ENCODE peak calls at places on chromosomes 7 and 10, in four cellular contexts. P is K562, Z is HepG2, U is GM12878. F is an unnamed sample.

GRCh38 chr7:128904381-128905197 is 5.9 kb downstream of the KCP start:
- DNase-seq in U (peak; percentile 35), Z (peak; percentile 52), P (peak; percentile 78), F (peak; percentile 87)

GRCh38 chr7:112009081-112009480 is 197.1 kb downstream of the DOCK4 start:
- DNase-seq in U (no peak), Z (peak; percentile 43), P (no peak), F (no peak)

GRCh38 chr7:101586971-101587370 is 42.1 kb downstream of the MYL10 start:
- DNase-seq in Z (no peak), U (no peak), P (no peak), F (no peak)

GRCh38 chr7:91325731-91326130 is 61.5 kb downstream of the FZD1 start:
- DNase-seq in Z (no peak), P (no peak), U (no peak), F (no peak)

GRCh38 chr10:110717830-110718595 is 73.9 kb downstream of the RBM20 start:
- DNase-seq in P (peak; percentile 45), Z (no peak), U (no peak), F (no peak)

GRCh38 chr7:47771301-47771989 is 176.8 kb downstream of the PKD1L1 start:
- DNase-seq in U (no peak), P (no peak), Z (no peak), F (no peak)

GRCh38 chr10:43708256-43708655 is 59.6 kb upstream of the ZNF32 start:
- DNase-seq in Z (no peak), U (no peak), P (no peak), F (no peak)

GRCh38 chr7:50812847-50813475 is 30.3 kb upstream of the GRB10 start:
- DNase-seq in P (peak; percentile 64), U (no peak), Z (peak; percentile 28), F (peak; percentile 13)

GRCh38 chr10:110523736-110524135 is 26.0 kb downstream of the DUSP5 start:
- DNase-seq in P (no peak), Z (no peak), U (no peak), F (no peak)

GRCh38 chr7:100825760-100826545 is 1.4 kb downstream of the EPHB4 start:
- DNase-seq in P (peak; percentile 86), Z (peak; percentile 57), U (no peak), F (peak; percentile 56)

GRCh38 chr10:68208424-68209042 is 23.4 kb downstream of the ATOH7 start:
- DNase-seq in U (peak; percentile 20), P (peak; percentile 62), Z (peak; percentile 72), F (peak; percentile 96)

GRCh38 chr10:132336064-132336746 is 4.2 kb downstream of the LRRC27 start:
- DNase-seq in U (no peak), P (no peak), Z (peak; percentile 39), F (no peak)

GRCh38 chr10:110206988-110207804 is at the start of gene MXI1:
- DNase-seq in P (peak; percentile 84), Z (peak; percentile 44), U (no peak), F (peak; percentile 90)

GRCh38 chr7:83415840-83416239 is 233.1 kb downstream of the SEMA3E start:
- DNase-seq in P (no peak), Z (no peak), U (no peak), F (peak; percentile 71)

GRCh38 chr7:107044347-107045194 is at the start of gene PRKAR2B:
- DNase-seq in Z (peak; percentile 32), P (peak; percentile 98), U (no peak), F (peak; percentile 90)

GRCh38 chr10:97866524-97867219 is 17.0 kb downstream of the GOLGA7B start:
- DNase-seq in P (no peak), U (no peak), Z (no peak), F (peak; percentile 38)

GRCh38 chr10:71623098-71623985 is 96.2 kb downstream of the C10orf105 start:
- DNase-seq in Z (no peak), U (no peak), P (peak; percentile 84), F (peak; percentile 70)

GRCh38 chr10:76942556-76943416 is 694.8 kb downstream of the KCNMA1 start:
- DNase-seq in U (no peak), P (no peak), Z (no peak), F (no peak)

GRCh38 chr7:28960071-28960840 is 2.1 kb upstream of the TRIL start:
- DNase-seq in Z (no peak), U (no peak), P (no peak), F (no peak)

GRCh38 chr10:35192645-35193249 is 66.1 kb downstream of the CREM start:
- DNase-seq in U (no peak), P (no peak), Z (no peak), F (no peak)

GRCh38 chr7:697259-697615 is 29.3 kb upstream of the DNAAF5 start:
- DNase-seq in U (no peak), Z (no peak), P (no peak), F (no peak)

GRCh38 chr10:130193493-130194193 is 57.5 kb downstream of the GLRX3 start:
- DNase-seq in P (no peak), Z (no peak), U (no peak), F (no peak)

GRCh38 chr7:18762189-18762588 is 266.6 kb downstream of the HDAC9 start:
- DNase-seq in Z (no peak), U (no peak), P (no peak), F (no peak)

GRCh38 chr7:57305192-57305748 is 144.7 kb upstream of the ZNF716 start:
- DNase-seq in Z (no peak), P (peak; percentile 4), U (no peak), F (peak; percentile 0)

GRCh38 chr7:23474829-23475578 is 4.7 kb upstream of the IGF2BP3 start:
- DNase-seq in U (no peak), Z (no peak), P (no peak), F (no peak)

GRCh38 chr10:13776861-13777301 is 190.1 kb downstream of the PRPF18 start:
- DNase-seq in P (no peak), Z (no peak), U (no peak), F (no peak)

GRCh38 chr10:112716924-112717348 is 233.1 kb upstream of the TCF7L2 start:
- DNase-seq in Z (peak; percentile 96), P (no peak), U (no peak), F (no peak)

GRCh38 chr7:134362587-134363483 is 46.1 kb upstream of the SLC35B4 start:
- DNase-seq in P (peak; percentile 29), Z (no peak), U (no peak), F (no peak)

GRCh38 chr10:72009430-72010081 is 45.4 kb downstream of the CHST3 start:
- DNase-seq in P (no peak), U (no peak), Z (no peak), F (peak; percentile 53)

GRCh38 chr7:87548123-87548919 is 52.4 kb downstream of the ABCB1 start:
- DNase-seq in U (no peak), P (no peak), Z (peak; percentile 90), F (no peak)

GRCh38 chr10:69800109-69800508 is 1.6 kb upstream of the COL13A1 start:
- DNase-seq in U (no peak), P (peak; percentile 57), Z (peak; percentile 65), F (peak; percentile 93)

GRCh38 chr7:66326501-66327180 is 121.5 kb downstream of the TPST1 start:
- DNase-seq in Z (no peak), U (no peak), P (no peak), F (no peak)

GRCh38 chr7:98191668-98192431 is 19.4 kb upstream of the BHLHA15 start:
- DNase-seq in Z (no peak), P (no peak), U (no peak), F (no peak)

GRCh38 chr7:98185101-98185500 is 26.1 kb upstream of the BHLHA15 start:
- DNase-seq in P (no peak), Z (no peak), U (no peak), F (no peak)

GRCh38 chr7:98187138-98187502 is 24.1 kb upstream of the BHLHA15 start:
- DNase-seq in Z (no peak), P (no peak), U (no peak), F (no peak)

GRCh38 chr7:98189559-98189958 is 21.7 kb upstream of the BHLHA15 start:
- DNase-seq in U (no peak), P (no peak), Z (no peak), F (no peak)

GRCh38 chr7:98186452-98187137 is 24.6 kb upstream of the BHLHA15 start:
- DNase-seq in U (no peak), Z (no peak), P (peak; percentile 18), F (no peak)
- TF ChIP-seq CREB1 in U (no peak), Z (no peak), P (no peak), F (no peak)

GRCh38 chr7:98772242-98772603 is 97.6 kb downstream of the TMEM130 start:
- DNase-seq in P (no peak), U (peak; percentile 71), Z (no peak), F (peak; percentile 28)

GRCh38 chr7:98777051-98777450 is 92.8 kb downstream of the TMEM130 start:
- DNase-seq in U (no peak), Z (no peak), P (no peak), F (no peak)

GRCh38 chr7:98774893-98775292 is 94.9 kb downstream of the TMEM130 start:
- DNase-seq in U (no peak), P (no peak), Z (no peak), F (no peak)

GRCh38 chr7:98771519-98772241 is 98.1 kb downstream of the TMEM130 start:
- DNase-seq in U (peak; percentile 35), Z (peak; percentile 42), P (no peak), F (peak; percentile 74)
- H3K4me2 ChIP-seq in U (peak overlapping the region; percentile 75), Z (peak overlapping the region; percentile 67), P (no peak overlapping the region), F (peak overlapping the region; percentile 75)

DNA sequence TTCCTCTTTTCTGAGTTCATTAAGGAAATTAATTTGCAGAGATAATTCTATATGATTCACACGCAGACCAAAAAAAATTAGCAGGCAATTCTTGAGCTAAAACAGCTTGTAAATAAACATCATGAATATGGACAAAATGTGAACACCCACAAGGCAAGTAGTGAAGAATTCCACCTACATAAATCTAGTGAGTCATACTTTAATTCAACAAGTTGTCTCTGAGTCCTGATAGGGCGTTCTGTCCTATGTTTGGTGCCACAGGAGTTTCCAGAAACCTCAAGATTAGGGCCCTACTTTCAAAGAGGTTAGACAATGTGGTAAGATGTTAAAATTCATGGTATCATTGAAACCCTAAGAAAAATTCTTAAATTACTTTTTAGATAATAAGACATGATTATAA is 122.3 kb downstream of the SGMS1 start:
- DNase-seq in U (no peak), Z (peak; percentile 7), P (peak; percentile 27), F (no peak)
- TF ChIP-seq CREB1 in U (no peak), Z (peak; percentile 23), P (no peak), F (no peak)

GRCh38 chr10:6607187-6607586 is 27.1 kb upstream of the PRKCQ start:
- DNase-seq in Z (no peak), P (no peak), U (no peak), F (no peak)
- H3K4me2 ChIP-seq in Z (no peak overlapping the region), P (no peak overlapping the region), U (no peak overlapping the region), F (no peak overlapping the region)

GRCh38 chr10:17415046-17415643 is 39.2 kb downstream of the ST8SIA6 start:
- DNase-seq in P (no peak), Z (no peak), U (no peak), F (no peak)
- TF ChIP-seq CREB1 in P (no peak), Z (no peak), U (no peak), F (no peak)

DNA sequence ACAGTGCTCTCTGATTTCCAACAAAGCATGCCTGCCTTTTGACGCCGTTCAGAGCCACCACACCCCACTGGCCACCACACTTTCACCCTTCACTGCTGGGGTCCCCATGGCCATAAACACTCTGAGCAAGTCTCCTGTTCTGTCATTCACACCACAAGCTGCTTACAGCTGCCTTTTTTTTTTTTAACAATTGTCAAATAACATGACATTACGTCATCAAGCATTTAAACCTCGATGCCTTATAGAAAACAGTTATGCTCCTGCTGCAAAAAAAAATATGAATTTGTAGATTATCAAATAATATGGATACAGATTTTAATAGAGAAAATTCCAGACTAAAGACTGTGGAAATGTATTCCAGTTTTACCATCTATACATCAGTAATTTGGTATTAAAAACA is 578.7 kb upstream of the PFKP start:
- DNase-seq in P (no peak), Z (no peak), U (no peak), F (no peak)
- H3K4me2 ChIP-seq in P (no peak overlapping the region), Z (no peak overlapping the region), U (no peak overlapping the region), F (no peak overlapping the region)

F was measured in GM23338.